ENCODE peak calls at places on chromosome 22, in seven cellular contexts. V, Z, M, D, E, Y and P are unnamed samples.
A peak's percentile ranks its signal among the peaks of the same experiment; 100 is the strongest.

GRCh38 chr22:44914026-44914721 is 95.6 kb downstream of the PHF21B start:
- DNase-seq in V (no peak), Z (no peak), M (no peak), D (no peak), E (no peak), Y (no peak), P (no peak)

GRCh38 chr22:24434472-24435322 is 7.3 kb downstream of the ADORA2A start:
- DNase-seq in V (no peak), Z (no peak), M (no peak), D (no peak), E (peak; percentile 29), Y (peak; percentile 53), P (no peak)

GRCh38 chr22:43060213-43060612 is 29.0 kb downstream of the TTLL1 start:
- DNase-seq in V (peak; percentile 91), Z (peak; percentile 44), M (peak; percentile 21), D (no peak), E (peak; percentile 3), Y (peak; percentile 19), P (peak; percentile 72)

GRCh38 chr22:42313804-42314581 is 43.5 kb upstream of the TCF20 start:
- DNase-seq in V (peak; percentile 86), Z (peak; percentile 54), M (peak; percentile 30), D (peak; percentile 58), E (no peak), Y (no peak), P (peak; percentile 90)

GRCh38 chr22:28604961-28605360 is 74.7 kb downstream of the TTC28 start:
- DNase-seq in V (no peak), Z (no peak), M (no peak), D (no peak), E (no peak), Y (no peak), P (no peak)

GRCh38 chr22:37675930-37676571 is 615 bp downstream of the LGALS1 start:
- DNase-seq in V (no peak), Z (peak; percentile 47), M (peak; percentile 41), D (no peak), E (no peak), Y (no peak), P (peak; percentile 37)

GRCh38 chr22:39253427-39254070 is 8.8 kb upstream of the PDGFB start:
- DNase-seq in V (no peak), Z (peak; percentile 90), M (peak; percentile 80), D (peak; percentile 87), E (no peak), Y (no peak), P (peak; percentile 47)

GRCh38 chr22:27093422-27093821 is 436.0 kb downstream of the MIAT start:
- DNase-seq in V (no peak), Z (no peak), M (no peak), D (no peak), E (no peak), Y (no peak), P (no peak)

GRCh38 chr22:26711205-26711958 is 54.0 kb downstream of the MIAT start:
- DNase-seq in V (no peak), Z (peak; percentile 41), M (no peak), D (no peak), E (no peak), Y (no peak), P (no peak)

GRCh38 chr22:38927033-38927789 is 30.2 kb upstream of the APOBEC3A start:
- DNase-seq in V (peak; percentile 85), Z (peak; percentile 72), M (peak; percentile 72), D (no peak), E (no peak), Y (peak; percentile 38), P (peak; percentile 80)

GRCh38 chr22:25404556-25404922 is 159.9 kb upstream of the GRK3 start:
- DNase-seq in V (no peak), Z (peak; percentile 24), M (peak; percentile 11), D (no peak), E (no peak), Y (no peak), P (peak; percentile 41)

GRCh38 chr22:48239461-48240164 is 1477.2 kb downstream of the TBC1D22A start:
- DNase-seq in V (no peak), Z (no peak), M (no peak), D (no peak), E (no peak), Y (no peak), P (no peak)

GRCh38 chr22:33330534-33330933 is 272.4 kb upstream of the SYN3 start:
- DNase-seq in V (no peak), Z (no peak), M (no peak), D (no peak), E (no peak), Y (no peak), P (no peak)

GRCh38 chr22:45671051-45671782 is 417 bp upstream of the ATXN10 start:
- DNase-seq in V (peak; percentile 90), Z (peak; percentile 33), M (no peak), D (no peak), E (no peak), Y (no peak), P (peak; percentile 23)

GRCh38 chr22:31625661-31626426 is 36.2 kb downstream of the PISD start:
- DNase-seq in V (peak; percentile 81), Z (no peak), M (no peak), D (no peak), E (no peak), Y (no peak), P (peak; percentile 90)

GRCh38 chr22:42277988-42278776 is 7.7 kb upstream of the TCF20 start:
- DNase-seq in V (no peak), Z (no peak), M (no peak), D (peak; percentile 5), E (no peak), Y (no peak), P (peak; percentile 80)

GRCh38 chr22:37145415-37146385 is 4.0 kb downstream of the IL2RB start:
- DNase-seq in V (no peak), Z (no peak), M (no peak), D (no peak), E (no peak), Y (no peak), P (no peak)

GRCh38 chr22:42955087-42955630 is 59.8 kb downstream of the PACSIN2 start:
- DNase-seq in V (no peak), Z (no peak), M (no peak), D (no peak), E (no peak), Y (no peak), P (no peak)

GRCh38 chr22:20758688-20759087 is 15.2 kb upstream of the SERPIND1 start:
- DNase-seq in V (peak; percentile 30), Z (peak; percentile 32), M (no peak), D (no peak), E (no peak), Y (no peak), P (no peak)

GRCh38 chr22:32720924-32721323 is 80.6 kb upstream of the TIMP3 start:
- DNase-seq in V (no peak), Z (no peak), M (peak; percentile 41), D (no peak), E (no peak), Y (no peak), P (no peak)

GRCh38 chr22:36425977-36426523 is 38.3 kb upstream of the MYH9 start:
- DNase-seq in V (no peak), Z (peak; percentile 55), M (peak; percentile 68), D (no peak), E (no peak), Y (no peak), P (no peak)

GRCh38 chr22:39292561-39293074 is 26.8 kb downstream of the RPL3 start:
- DNase-seq in V (peak; percentile 55), Z (peak; percentile 90), M (peak; percentile 98), D (peak; percentile 79), E (no peak), Y (no peak), P (peak; percentile 48)

GRCh38 chr22:32904044-32904443 is 102.5 kb downstream of the TIMP3 start:
- DNase-seq in V (peak; percentile 37), Z (peak; percentile 43), M (peak; percentile 28), D (peak; percentile 29), E (no peak), Y (no peak), P (peak; percentile 76)

GRCh38 chr22:24157783-24158170 is 23.5 kb upstream of the SUSD2 start:
- DNase-seq in V (no peak), Z (peak; percentile 18), M (peak; percentile 29), D (no peak), E (no peak), Y (no peak), P (no peak)

GRCh38 chr22:22977479-22978200 is 90.0 kb downstream of the IGLL5 start:
- DNase-seq in V (no peak), Z (no peak), M (no peak), D (no peak), E (no peak), Y (no peak), P (no peak)

GRCh38 chr22:46088541-46089311 is 61.6 kb upstream of the PPARA start:
- DNase-seq in V (no peak), Z (peak; percentile 92), M (peak; percentile 92), D (no peak), E (no peak), Y (no peak), P (peak; percentile 37)

GRCh38 chr22:33380789-33381530 is 322.8 kb upstream of the SYN3 start:
- DNase-seq in V (no peak), Z (no peak), M (peak; percentile 14), D (no peak), E (no peak), Y (no peak), P (no peak)

GRCh38 chr22:25403752-25404471 is 160.6 kb upstream of the GRK3 start:
- DNase-seq in V (no peak), Z (peak; percentile 41), M (peak; percentile 48), D (peak; percentile 24), E (no peak), Y (no peak), P (peak; percentile 39)

GRCh38 chr22:20571531-20572007 is 64.2 kb downstream of the MED15 start:
- DNase-seq in V (peak; percentile 72), Z (peak; percentile 59), M (no peak), D (no peak), E (peak; percentile 49), Y (peak; percentile 54), P (peak; percentile 73)

GRCh38 chr22:35894937-35895708 is 133.5 kb downstream of the RBFOX2 start:
- DNase-seq in V (no peak), Z (peak; percentile 86), M (peak; percentile 89), D (peak; percentile 70), E (no peak), Y (no peak), P (no peak)

GRCh38 chr22:44172370-44173108 is 8.2 kb upstream of the PARVG start:
- DNase-seq in V (no peak), Z (no peak), M (no peak), D (no peak), E (no peak), Y (no peak), P (no peak)

GRCh38 chr22:41557401-41558240 is 3.2 kb upstream of the CSDC2 start:
- DNase-seq in V (peak; percentile 39), Z (peak; percentile 70), M (peak; percentile 80), D (no peak), E (no peak), Y (no peak), P (no peak)

GRCh38 chr22:27771637-27772369 is 29.8 kb downstream of the MN1 start:
- DNase-seq in V (no peak), Z (no peak), M (no peak), D (no peak), E (no peak), Y (no peak), P (no peak)

GRCh38 chr22:24758164-24758799 is 16.2 kb downstream of the PIWIL3 start:
- DNase-seq in V (peak; percentile 54), Z (peak; percentile 66), M (peak; percentile 59), D (peak; percentile 18), E (peak; percentile 13), Y (peak; percentile 31), P (peak; percentile 72)

GRCh38 chr22:37661160-37661924 is 2.8 kb downstream of the PDXP start:
- DNase-seq in V (no peak), Z (peak; percentile 82), M (peak; percentile 87), D (no peak), E (no peak), Y (no peak), P (peak; percentile 73)

GRCh38 chr22:44574057-44574456 is 76.0 kb upstream of the RTL6 start:
- DNase-seq in V (no peak), Z (peak; percentile 49), M (peak; percentile 69), D (peak; percentile 66), E (no peak), Y (no peak), P (no peak)

GRCh38 chr22:24011735-24012068 is 598 bp downstream of the CABIN1 start:
- DNase-seq in V (no peak), Z (peak; percentile 15), M (no peak), D (peak; percentile 8), E (no peak), Y (no peak), P (no peak)

GRCh38 chr22:17264321-17265052 is 45.3 kb upstream of the ADA2 start:
- DNase-seq in V (peak; percentile 59), Z (no peak), M (peak; percentile 15), D (no peak), E (no peak), Y (no peak), P (peak; percentile 41)